ENCODE peak calls at places on chromosomes 16 and 17, in four cellular contexts. One of them, this sample, is unnamed.
A peak's percentile ranks its signal among the peaks of the same experiment; 100 is the strongest.

GRCh38 chr17:74815671-74816370 is 39.7 kb upstream of the NAT9 start:
- DNase-seq in tibial nerve: no peak
- DNase-seq in H9: peak; percentile 72
- DNase-seq in GM13976: no peak
- DNase-seq in this sample: no peak

GRCh38 chr17:39144414-39144813 is 7.0 kb downstream of the PLXDC1 start:
- DNase-seq in tibial nerve: peak; percentile 94
- DNase-seq in H9: no peak
- DNase-seq in GM13976: no peak
- DNase-seq in this sample: no peak

GRCh38 chr16:53415504-53415903 is 18.8 kb upstream of the RBL2 start:
- DNase-seq in tibial nerve: no peak
- DNase-seq in H9: peak; percentile 66
- DNase-seq in GM13976: no peak
- DNase-seq in this sample: no peak

GRCh38 chr17:78105551-78105950 is 23.0 kb downstream of the TMC6 start:
- DNase-seq in tibial nerve: no peak
- DNase-seq in H9: no peak
- DNase-seq in GM13976: no peak
- DNase-seq in this sample: no peak

GRCh38 chr17:75901727-75902126 is 3.0 kb downstream of the MRPL38 start:
- DNase-seq in tibial nerve: no peak
- DNase-seq in H9: no peak
- DNase-seq in GM13976: no peak
- DNase-seq in this sample: no peak

GRCh38 chr17:4837471-4838305 is 4.5 kb downstream of the MINK1 start:
- DNase-seq in tibial nerve: no peak
- DNase-seq in H9: no peak
- DNase-seq in GM13976: no peak
- DNase-seq in this sample: no peak

GRCh38 chr17:51496378-51496777 is 236.0 kb downstream of the UTP18 start:
- DNase-seq in tibial nerve: no peak
- DNase-seq in H9: no peak
- DNase-seq in GM13976: no peak
- DNase-seq in this sample: no peak

GRCh38 chr17:51154176-51154575 is 817 bp downstream of the NME1 start:
- DNase-seq in tibial nerve: no peak
- DNase-seq in H9: no peak
- DNase-seq in GM13976: no peak
- DNase-seq in this sample: no peak

GRCh38 chr17:77365584-77366186 is 224.9 kb downstream of the SEC14L1 start:
- DNase-seq in tibial nerve: no peak
- DNase-seq in H9: no peak
- DNase-seq in GM13976: no peak
- DNase-seq in this sample: no peak

GRCh38 chr17:44367626-44368025 is 4.0 kb upstream of the FAM171A2 start:
- DNase-seq in tibial nerve: no peak
- DNase-seq in H9: no peak
- DNase-seq in GM13976: no peak
- DNase-seq in this sample: no peak

GRCh38 chr16:728890-729744 is 2.2 kb downstream of the HAGHL start:
- DNase-seq in tibial nerve: no peak
- DNase-seq in H9: peak; percentile 58
- DNase-seq in GM13976: no peak
- DNase-seq in this sample: no peak

GRCh38 chr17:27760069-27760885 is 40.1 kb downstream of the NOS2 start:
- DNase-seq in tibial nerve: peak; percentile 49
- DNase-seq in H9: peak; percentile 87
- DNase-seq in GM13976: peak; percentile 82
- DNase-seq in this sample: peak; percentile 69

GRCh38 chr17:59512844-59513383 is 52.5 kb upstream of the DHX40 start:
- DNase-seq in tibial nerve: no peak
- DNase-seq in H9: no peak
- DNase-seq in GM13976: no peak
- DNase-seq in this sample: no peak

GRCh38 chr16:66290431-66290830 is 76.1 kb upstream of the CDH5 start:
- DNase-seq in tibial nerve: no peak
- DNase-seq in H9: peak; percentile 12
- DNase-seq in GM13976: no peak
- DNase-seq in this sample: no peak

GRCh38 chr17:2374549-2375285 is 26.1 kb downstream of the MNT start:
- DNase-seq in tibial nerve: no peak
- DNase-seq in H9: no peak
- DNase-seq in GM13976: no peak
- DNase-seq in this sample: no peak

GRCh38 chr16:13733561-13733960 is 186.4 kb upstream of the ERCC4 start:
- DNase-seq in tibial nerve: no peak
- DNase-seq in H9: no peak
- DNase-seq in GM13976: no peak
- DNase-seq in this sample: no peak

GRCh38 chr17:73952498-73953205 is 250.8 kb upstream of the RPL38 start:
- DNase-seq in tibial nerve: no peak
- DNase-seq in H9: peak; percentile 69
- DNase-seq in GM13976: peak; percentile 70
- DNase-seq in this sample: peak; percentile 62

GRCh38 chr17:73155410-73156165 is 9.2 kb upstream of the SSTR2 start:
- DNase-seq in tibial nerve: no peak
- DNase-seq in H9: peak; percentile 59
- DNase-seq in GM13976: no peak
- DNase-seq in this sample: no peak

GRCh38 chr16:88558457-88559442 is 11.5 kb upstream of the ZC3H18 start:
- DNase-seq in tibial nerve: peak; percentile 36
- DNase-seq in H9: peak; percentile 65
- DNase-seq in GM13976: no peak
- DNase-seq in this sample: peak; percentile 53

GRCh38 chr16:78443780-78444422 is 344.4 kb downstream of the WWOX start:
- DNase-seq in tibial nerve: no peak
- DNase-seq in H9: no peak
- DNase-seq in GM13976: no peak
- DNase-seq in this sample: no peak

GRCh38 chr17:34235389-34236028 is 19.6 kb upstream of the CCL2 start:
- DNase-seq in tibial nerve: peak; percentile 61
- DNase-seq in H9: no peak
- DNase-seq in GM13976: no peak
- DNase-seq in this sample: no peak

GRCh38 chr16:17105239-17105721 is 365.5 kb downstream of the XYLT1 start:
- DNase-seq in tibial nerve: no peak
- DNase-seq in H9: no peak
- DNase-seq in GM13976: no peak
- DNase-seq in this sample: no peak

GRCh38 chr17:18951941-18952842 is at the start of gene SLC5A10:
- DNase-seq in tibial nerve: no peak
- DNase-seq in H9: peak; percentile 70
- DNase-seq in GM13976: peak; percentile 17
- DNase-seq in this sample: no peak

GRCh38 chr17:17999364-18000007 is 26.8 kb downstream of the DRC3 start:
- DNase-seq in tibial nerve: no peak
- DNase-seq in H9: no peak
- DNase-seq in GM13976: no peak
- DNase-seq in this sample: no peak

GRCh38 chr17:28712037-28712704 is 483 bp upstream of the PROCA1 start:
- DNase-seq in tibial nerve: peak; percentile 24
- DNase-seq in H9: peak; percentile 87
- DNase-seq in GM13976: peak; percentile 87
- DNase-seq in this sample: peak; percentile 85

GRCh38 chr16:57178296-57178695 is 7.5 kb downstream of the PSME3IP1 start:
- DNase-seq in tibial nerve: no peak
- DNase-seq in H9: no peak
- DNase-seq in GM13976: no peak
- DNase-seq in this sample: no peak

GRCh38 chr16:67268136-67268579 is 11.2 kb upstream of the PLEKHG4 start:
- DNase-seq in tibial nerve: no peak
- DNase-seq in H9: peak; percentile 24
- DNase-seq in GM13976: no peak
- DNase-seq in this sample: no peak

GRCh38 chr17:35404360-35404759 is 27.9 kb downstream of the SLFN12 start:
- DNase-seq in tibial nerve: no peak
- DNase-seq in H9: no peak
- DNase-seq in GM13976: no peak
- DNase-seq in this sample: no peak

GRCh38 chr16:57668259-57668563 is at the start of gene ADGRG3:
- DNase-seq in tibial nerve: no peak
- DNase-seq in H9: no peak
- DNase-seq in GM13976: no peak
- DNase-seq in this sample: no peak

GRCh38 chr17:57104461-57105175 is 19.6 kb downstream of the AKAP1 start:
- DNase-seq in tibial nerve: no peak
- DNase-seq in H9: no peak
- DNase-seq in GM13976: no peak
- DNase-seq in this sample: no peak

GRCh38 chr17:47253541-47254402 is at the start of gene ITGB3:
- DNase-seq in tibial nerve: peak; percentile 52
- DNase-seq in H9: peak; percentile 86
- DNase-seq in GM13976: peak; percentile 88
- DNase-seq in this sample: peak; percentile 88

GRCh38 chr17:30360396-30360795 is 18.3 kb upstream of the CPD start:
- DNase-seq in tibial nerve: no peak
- DNase-seq in H9: no peak
- DNase-seq in GM13976: no peak
- DNase-seq in this sample: no peak

GRCh38 chr17:35545150-35545549 is 7.7 kb upstream of the SLFN12L start:
- DNase-seq in tibial nerve: no peak
- DNase-seq in H9: no peak
- DNase-seq in GM13976: no peak
- DNase-seq in this sample: no peak

GRCh38 chr16:855471-855870 is 54.9 kb upstream of the GNG13 start:
- DNase-seq in tibial nerve: no peak
- DNase-seq in H9: no peak
- DNase-seq in GM13976: no peak
- DNase-seq in this sample: no peak

GRCh38 chr17:28491286-28491685 is 14.9 kb upstream of the FOXN1 start:
- DNase-seq in tibial nerve: no peak
- DNase-seq in H9: no peak
- DNase-seq in GM13976: no peak
- DNase-seq in this sample: no peak

GRCh38 chr17:21049457-21049856 is 6.6 kb upstream of the USP22 start:
- DNase-seq in tibial nerve: no peak
- DNase-seq in H9: no peak
- DNase-seq in GM13976: no peak
- DNase-seq in this sample: no peak

GRCh38 chr17:21042434-21043295 is at the start of gene USP22:
- DNase-seq in tibial nerve: no peak
- DNase-seq in H9: peak; percentile 100
- DNase-seq in GM13976: peak; percentile 93
- DNase-seq in this sample: peak; percentile 91

GRCh38 chr17:21044971-21045370 is 2.2 kb upstream of the USP22 start:
- DNase-seq in tibial nerve: no peak
- DNase-seq in H9: no peak
- DNase-seq in GM13976: no peak
- DNase-seq in this sample: no peak

GRCh38 chr17:21043296-21044232 is 753 bp upstream of the USP22 start:
- DNase-seq in tibial nerve: peak; percentile 96
- DNase-seq in H9: peak; percentile 49
- DNase-seq in GM13976: peak; percentile 10
- DNase-seq in this sample: no peak

DNA sequence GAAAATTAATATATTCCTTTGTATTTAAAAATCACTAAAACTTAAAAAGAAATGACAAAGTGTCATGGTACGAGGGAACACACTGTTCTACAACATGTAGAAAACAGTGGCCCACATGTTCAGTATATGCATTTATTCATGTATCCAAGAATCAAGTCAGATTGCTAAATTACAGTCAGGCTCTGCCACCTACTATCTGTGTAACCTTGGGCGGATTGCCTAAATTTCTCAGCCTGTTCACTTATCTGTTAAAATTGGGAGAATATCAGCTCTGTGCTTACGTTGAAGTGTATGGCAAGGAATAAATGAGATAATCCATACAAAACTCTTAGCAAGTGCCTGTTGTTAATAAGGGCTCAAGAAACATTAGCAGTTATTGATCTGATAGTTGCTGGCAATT is 3.4 kb upstream of the USP22 start:
- DNase-seq in tibial nerve: no peak
- DNase-seq in H9: no peak
- DNase-seq in GM13976: no peak
- DNase-seq in this sample: no peak
- TF ChIP-seq CTCF in tibial nerve: no peak
- TF ChIP-seq CTCF in H9: no peak
- TF ChIP-seq CTCF in GM13976: no peak
- TF ChIP-seq CTCF in this sample: no peak

GRCh38 chr16:89721644-89722391 is 481 bp downstream of the ZNF276 start:
- DNase-seq in tibial nerve: no peak
- DNase-seq in H9: no peak
- DNase-seq in GM13976: peak; percentile 63
- DNase-seq in this sample: no peak
- TF ChIP-seq CTCF in tibial nerve: no peak
- TF ChIP-seq CTCF in H9: no peak
- TF ChIP-seq CTCF in GM13976: no peak
- TF ChIP-seq CTCF in this sample: no peak

GRCh38 chr16:29011112-29011511 is 26.3 kb downstream of the LAT start:
- DNase-seq in tibial nerve: no peak
- DNase-seq in H9: peak; percentile 63
- DNase-seq in GM13976: no peak
- DNase-seq in this sample: no peak
- TF ChIP-seq CTCF in tibial nerve: no peak
- TF ChIP-seq CTCF in H9: peak; percentile 57
- TF ChIP-seq CTCF in GM13976: no peak
- TF ChIP-seq CTCF in this sample: no peak

GRCh38 chr17:67833134-67833533 is 7.8 kb downstream of the BPTF start:
- DNase-seq in tibial nerve: no peak
- DNase-seq in H9: no peak
- DNase-seq in GM13976: no peak
- DNase-seq in this sample: no peak

GRCh38 chr17:67834634-67835033 is 9.3 kb downstream of the BPTF start:
- DNase-seq in tibial nerve: no peak
- DNase-seq in H9: no peak
- DNase-seq in GM13976: no peak
- DNase-seq in this sample: no peak

GRCh38 chr17:67831268-67831667 is 6.0 kb downstream of the BPTF start:
- DNase-seq in tibial nerve: no peak
- DNase-seq in H9: no peak
- DNase-seq in GM13976: no peak
- DNase-seq in this sample: no peak

GRCh38 chr17:67836205-67836987 is 11.1 kb downstream of the BPTF start:
- DNase-seq in tibial nerve: no peak
- DNase-seq in H9: no peak
- DNase-seq in GM13976: no peak
- DNase-seq in this sample: no peak

DNA sequence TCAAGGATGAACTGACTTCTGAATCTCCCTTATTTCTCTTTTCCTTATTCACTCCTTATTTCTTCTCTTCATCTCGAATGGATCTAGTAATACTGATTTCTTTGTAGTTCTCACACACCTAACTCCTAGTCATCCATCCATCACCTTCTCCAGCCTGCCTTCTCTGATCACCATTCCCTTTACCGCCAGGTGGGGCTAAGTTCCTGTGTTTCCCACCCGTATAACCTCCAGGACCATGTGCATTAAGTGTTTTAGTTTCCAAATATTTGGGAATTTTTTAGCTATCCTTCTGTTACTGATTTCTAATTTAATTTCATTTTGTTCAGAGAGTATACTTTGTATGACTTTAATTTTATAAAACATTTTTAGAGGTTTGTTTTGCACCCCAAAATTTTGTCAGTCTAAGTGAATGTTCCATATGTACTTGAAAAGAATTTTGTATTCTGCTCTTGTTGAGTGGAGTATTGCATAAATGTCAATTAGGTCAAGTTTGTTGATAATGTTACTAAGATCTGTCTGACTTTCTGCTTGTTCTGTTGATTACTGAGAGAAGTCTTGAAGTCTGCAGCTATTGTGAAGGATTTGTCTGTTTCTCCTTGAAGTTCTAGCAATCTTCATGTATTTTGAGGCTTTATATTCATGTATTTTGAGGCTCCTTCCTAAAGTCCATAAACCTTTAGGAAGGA is 8.8 kb downstream of the BPTF start:
- DNase-seq in tibial nerve: no peak
- DNase-seq in H9: peak; percentile 66
- DNase-seq in GM13976: no peak
- DNase-seq in this sample: no peak
- TF ChIP-seq CTCF in tibial nerve: no peak
- TF ChIP-seq CTCF in H9: peak; percentile 70
- TF ChIP-seq CTCF in GM13976: no peak
- TF ChIP-seq CTCF in this sample: peak; percentile 46